ENCODE peak calls at places on chromosomes 16 and 17, in five cellular contexts. Y is neural progenitor cell, A is mucosa of descending colon, S is HFF-Myc, H is foreskin fibroblast. U is an unnamed sample.

GRCh38 chr17:65219124-65219523 is 82.0 kb downstream of the RGS9 start:
- DNase-seq in Y (no peak), A (no peak), S (no peak), H (peak), U (no peak)

GRCh38 chr17:78958556-78959191 is 21.0 kb downstream of the LGALS3BP start:
- DNase-seq in Y (no peak), A (peak), S (no peak), H (no peak), U (no peak)

GRCh38 chr16:23420011-23420410 is 33.0 kb downstream of the COG7 start:
- DNase-seq in Y (no peak), A (no peak), S (no peak), H (peak), U (no peak)

GRCh38 chr17:32285770-32286517 is 20.3 kb downstream of the RHBDL3 start:
- DNase-seq in Y (no peak), A (no peak), S (no peak), H (no peak), U (no peak)

GRCh38 chr17:288802-289356 is 63.7 kb downstream of the RPH3AL start:
- DNase-seq in Y (no peak), A (no peak), S (no peak), H (no peak), U (no peak)

GRCh38 chr17:62822080-62822904 is 14.2 kb upstream of the MARCHF10 start:
- DNase-seq in Y (no peak), A (no peak), S (no peak), H (no peak), U (no peak)

GRCh38 chr17:60535382-60536279 is 9.6 kb upstream of the APPBP2 start:
- DNase-seq in Y (no peak), A (no peak), S (peak), H (peak), U (no peak)

GRCh38 chr17:82383411-82383810 is 11.8 kb downstream of the UTS2R start:
- DNase-seq in Y (peak), A (no peak), S (no peak), H (no peak), U (no peak)

GRCh38 chr16:77692612-77693011 is 29.7 kb upstream of the NUDT7 start:
- DNase-seq in Y (no peak), A (no peak), S (no peak), H (no peak), U (no peak)

GRCh38 chr16:89958068-89958467 is 9.5 kb downstream of the DEF8 start:
- DNase-seq in Y (peak), A (peak), S (no peak), H (peak), U (no peak)

GRCh38 chr17:67068999-67069398 is 24.6 kb downstream of the CACNG1 start:
- DNase-seq in Y (no peak), A (no peak), S (no peak), H (peak), U (no peak)

GRCh38 chr16:88886915-88887521 is 20.6 kb upstream of the PABPN1L start:
- DNase-seq in Y (no peak), A (peak), S (no peak), H (peak), U (no peak)

GRCh38 chr17:48102700-48103378 is 1.6 kb upstream of the CBX1 start:
- DNase-seq in Y (no peak), A (no peak), S (no peak), H (no peak), U (no peak)

GRCh38 chr16:29848420-29849297 is 14.4 kb downstream of the CDIPT start:
- DNase-seq in Y (peak), A (peak), S (no peak), H (peak), U (peak)

GRCh38 chr17:62648954-62649294 is 21.5 kb downstream of the MRC2 start:
- DNase-seq in Y (no peak), A (no peak), S (no peak), H (no peak), U (no peak)

GRCh38 chr16:56603589-56603988 is 4.8 kb upstream of the MT2A start:
- DNase-seq in Y (peak), A (peak), S (no peak), H (peak), U (no peak)

GRCh38 chr17:67218385-67218950 is 26.5 kb downstream of the HELZ start:
- DNase-seq in Y (no peak), A (no peak), S (no peak), H (peak), U (no peak)

GRCh38 chr16:21167360-21167759 is 8.9 kb downstream of the LDAF1 start:
- DNase-seq in Y (no peak), A (no peak), S (peak), H (peak), U (no peak)

GRCh38 chr17:66849136-66849655 is 14.3 kb downstream of the CACNG5 start:
- DNase-seq in Y (no peak), A (no peak), S (no peak), H (no peak), U (no peak)

GRCh38 chr16:49000594-49000993 is 281.0 kb downstream of the CBLN1 start:
- DNase-seq in Y (peak), A (peak), S (no peak), H (no peak), U (no peak)

GRCh38 chr17:82198092-82198491 is 14.6 kb downstream of the CCDC57 start:
- DNase-seq in Y (no peak), A (no peak), S (no peak), H (no peak), U (no peak)

GRCh38 chr16:67341250-67341649 is 14.6 kb downstream of the LRRC36 start:
- DNase-seq in Y (no peak), A (no peak), S (no peak), H (no peak), U (no peak)

GRCh38 chr16:67336646-67337045 is 10.0 kb downstream of the LRRC36 start:
- DNase-seq in Y (no peak), A (no peak), S (no peak), H (peak), U (no peak)

GRCh38 chr16:67342616-67343015 is 16.0 kb downstream of the LRRC36 start:
- DNase-seq in Y (no peak), A (no peak), S (no peak), H (no peak), U (no peak)

GRCh38 chr16:67336111-67336510 is 9.5 kb downstream of the LRRC36 start:
- DNase-seq in Y (no peak), A (no peak), S (no peak), H (no peak), U (no peak)

GRCh38 chr16:67339453-67339852 is 12.8 kb downstream of the LRRC36 start:
- DNase-seq in Y (no peak), A (no peak), S (peak), H (peak), U (no peak)
- TF ChIP-seq CTCF in Y (peak), A (no peak), S (peak), H (peak), U (no peak)

DNA sequence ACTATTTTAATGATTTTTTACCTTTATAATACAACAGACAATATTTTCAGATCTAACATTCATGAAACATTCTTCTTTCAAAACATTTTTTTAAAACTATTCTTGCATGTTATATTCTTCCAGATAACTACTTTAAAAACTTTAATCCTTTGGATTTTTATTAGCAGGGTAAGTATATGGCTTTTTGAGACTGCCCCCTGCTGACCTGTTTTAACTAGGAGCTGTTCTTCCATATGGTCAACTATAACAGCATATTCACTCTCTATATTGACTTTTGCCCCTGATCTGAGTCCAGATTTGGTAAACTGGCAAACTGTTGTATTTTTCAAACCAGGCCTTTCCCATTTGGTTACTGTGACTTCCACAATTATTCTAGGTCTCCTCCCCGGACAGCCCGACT is 16.5 kb downstream of the ZNF18 start:
- DNase-seq in Y (no peak), A (no peak), S (no peak), H (peak), U (no peak)
- TF ChIP-seq CTCF in Y (peak), A (no peak), S (peak), H (no peak), U (peak)

GRCh38 chr17:19676901-19677300 is 28.4 kb downstream of the ALDH3A2 start:
- DNase-seq in Y (no peak), A (no peak), S (no peak), H (no peak), U (no peak)
- TF ChIP-seq CTCF in Y (no peak), A (no peak), S (no peak), H (no peak), U (no peak)

DNA sequence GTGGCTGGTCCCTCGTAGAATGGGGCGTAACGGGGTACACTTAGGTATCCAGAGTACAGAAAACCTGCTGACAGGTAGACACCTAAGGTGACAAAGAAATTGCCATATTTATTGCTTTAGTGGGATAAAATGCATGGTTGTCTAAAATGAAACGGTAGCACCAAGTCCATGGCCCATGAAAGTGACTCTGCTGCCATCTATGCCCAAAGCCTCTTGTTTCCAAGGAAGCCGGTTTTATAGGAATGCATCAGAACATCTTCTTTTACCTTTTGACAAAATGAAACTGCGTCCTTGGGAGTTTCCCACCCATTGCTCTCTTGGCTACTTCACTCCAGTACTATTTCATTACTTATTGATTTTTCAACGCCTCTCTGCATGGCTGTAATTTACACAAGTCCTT is 151.3 kb upstream of the ZFHX3 start:
- DNase-seq in Y (no peak), A (no peak), S (no peak), H (no peak), U (no peak)
- TF ChIP-seq CTCF in Y (no peak), A (no peak), S (no peak), H (no peak), U (no peak)

DNA sequence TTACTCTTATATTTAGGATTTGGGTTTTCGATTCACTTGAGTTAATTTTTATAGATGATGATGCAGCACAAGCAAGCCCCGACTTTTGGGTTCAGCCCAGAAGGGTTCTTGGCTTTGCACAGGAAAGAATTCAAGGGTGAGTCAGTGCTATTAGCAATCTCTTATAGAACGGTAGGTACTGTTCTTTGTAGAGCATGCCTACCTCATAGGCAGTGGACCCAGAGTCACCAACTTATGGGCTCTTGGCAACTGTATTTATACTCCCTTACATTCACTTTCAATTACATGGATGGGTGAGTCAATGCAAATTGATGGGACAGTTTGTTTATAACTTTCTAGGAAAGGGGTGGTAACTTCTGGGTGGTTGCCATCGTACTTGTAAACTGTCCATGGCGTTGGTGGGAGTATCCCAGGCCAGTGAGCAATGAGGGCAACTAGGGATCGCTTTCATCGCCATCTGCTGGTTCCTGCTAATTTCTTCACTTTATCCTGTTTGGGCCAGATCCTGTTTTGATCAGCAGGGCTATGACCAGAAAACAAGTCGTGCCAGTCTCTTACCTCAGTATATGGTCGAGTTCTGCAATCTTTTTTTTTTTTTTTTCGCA is 362.6 kb downstream of the CNTNAP4 start:
- DNase-seq in Y (peak), A (peak), S (no peak), H (no peak), U (no peak)
- TF ChIP-seq CTCF in Y (peak), A (no peak), S (peak), H (no peak), U (peak)

DNA sequence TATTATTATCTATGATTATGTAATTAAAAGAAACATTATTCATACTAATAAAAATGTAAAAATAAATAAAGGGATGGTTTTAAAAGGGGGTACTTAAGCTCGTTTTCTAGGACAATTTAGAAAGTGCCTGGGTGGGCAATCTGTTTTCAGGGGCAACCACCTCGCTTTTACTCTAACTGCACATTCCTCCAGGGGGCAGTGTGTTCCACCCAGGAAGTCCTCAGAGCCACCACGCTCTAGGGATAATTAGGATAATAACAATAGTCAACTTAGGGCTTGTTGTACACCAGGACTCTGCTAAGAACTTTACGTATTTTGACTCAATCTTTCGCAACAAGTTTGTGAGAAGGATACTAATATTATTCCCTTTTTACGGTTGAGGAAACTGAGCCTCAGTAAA is 396.7 kb upstream of the MAF start:
- DNase-seq in Y (peak), A (peak), S (no peak), H (peak), U (no peak)
- TF ChIP-seq CTCF in Y (peak), A (no peak), S (peak), H (peak), U (peak)

GRCh38 chr17:76379646-76380376 is 4.6 kb upstream of the SPHK1 start:
- DNase-seq in Y (no peak), A (no peak), S (no peak), H (no peak), U (no peak)
- TF ChIP-seq CTCF in Y (no peak), A (no peak), S (no peak), H (no peak), U (no peak)

DNA sequence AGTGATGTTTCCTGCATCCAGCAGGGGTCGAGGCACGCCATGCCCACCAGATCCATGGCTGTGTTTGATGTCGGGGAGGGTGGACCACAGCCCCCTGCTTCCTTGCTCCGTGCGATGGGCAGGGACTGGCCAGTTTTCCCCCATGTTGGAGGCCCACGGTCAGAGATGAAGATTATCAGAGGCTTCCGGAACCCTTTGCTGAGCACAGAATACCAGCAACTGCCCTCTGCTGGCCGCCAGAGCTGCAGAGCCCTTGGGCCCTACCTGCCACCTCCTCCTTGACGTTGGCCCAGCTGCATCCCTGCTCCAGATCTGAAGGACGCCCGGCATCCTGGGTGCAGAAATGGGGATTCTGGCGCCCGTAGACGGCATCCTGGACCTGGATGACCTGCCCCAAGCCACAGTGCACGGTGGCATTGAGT is 23.7 kb upstream of the BCO1 start:
- DNase-seq in Y (peak), A (peak), S (no peak), H (no peak), U (no peak)
- TF ChIP-seq CTCF in Y (peak), A (peak), S (peak), H (peak), U (peak)

U was measured in progenitor cell of endocrine pancreas.